ENCODE peak calls at places on chromosome 5, in six cellular contexts. K is fibroblast of the aortic adventitia, E is endodermal cell, B is osteocyte, V is A549, S is WERI-Rb-1. N is an unnamed sample.

GRCh38 chr5:103289024-103289423 is 30.5 kb downstream of the MACIR start:
- DNase-seq in K (no peak), E (no peak), B (no peak), V (no peak), S (no peak), N (no peak)

GRCh38 chr5:95620030-95620869 is at the start of gene GPR150:
- DNase-seq in K (no peak), E (peak; percentile 85), B (peak; percentile 85), V (peak; percentile 36), S (peak; percentile 63), N (peak; percentile 29)

GRCh38 chr5:122093415-122093814 is 15.4 kb upstream of the LOX start:
- DNase-seq in K (peak; percentile 91), E (no peak), B (no peak), V (no peak), S (no peak), N (no peak)

GRCh38 chr5:138975098-138975847 is 100.1 kb upstream of the LRRTM2 start:
- DNase-seq in K (peak; percentile 73), E (peak; percentile 24), B (no peak), V (no peak), S (no peak), N (peak; percentile 69)

GRCh38 chr5:167307042-167307441 is 984.4 kb upstream of the WWC1 start:
- DNase-seq in K (no peak), E (no peak), B (no peak), V (no peak), S (peak; percentile 17), N (no peak)

GRCh38 chr5:81397169-81397568 is 3.2 kb upstream of the ACOT12 start:
- DNase-seq in K (peak; percentile 57), E (no peak), B (no peak), V (no peak), S (no peak), N (peak; percentile 26)

GRCh38 chr5:97499605-97500004 is 316.6 kb upstream of the RIOK2 start:
- DNase-seq in K (peak; percentile 35), E (no peak), B (no peak), V (no peak), S (no peak), N (peak; percentile 24)

GRCh38 chr5:76888733-76889300 is 39.0 kb downstream of the S100Z start:
- DNase-seq in K (no peak), E (peak; percentile 60), B (no peak), V (no peak), S (no peak), N (no peak)

GRCh38 chr5:176735383-176736265 is 74.7 kb upstream of the UNC5A start:
- DNase-seq in K (no peak), E (peak; percentile 38), B (peak; percentile 59), V (no peak), S (no peak), N (peak; percentile 18)

GRCh38 chr5:39376293-39376714 is 12.0 kb upstream of the C9 start:
- DNase-seq in K (peak; percentile 61), E (peak; percentile 80), B (no peak), V (peak; percentile 65), S (peak; percentile 52), N (no peak)

GRCh38 chr5:145982572-145983314 is 46.4 kb downstream of the SH3RF2 start:
- DNase-seq in K (no peak), E (no peak), B (no peak), V (no peak), S (no peak), N (no peak)

GRCh38 chr5:141992349-141992963 is 20.4 kb downstream of the GNPDA1 start:
- DNase-seq in K (peak; percentile 76), E (peak; percentile 88), B (no peak), V (peak; percentile 64), S (peak; percentile 64), N (peak; percentile 65)

GRCh38 chr5:160960592-160960991 is 108.6 kb upstream of the ATP10B start:
- DNase-seq in K (no peak), E (no peak), B (no peak), V (no peak), S (no peak), N (no peak)

GRCh38 chr5:148733601-148734438 is 79.5 kb upstream of the HTR4 start:
- DNase-seq in K (peak; percentile 90), E (peak; percentile 91), B (peak; percentile 87), V (peak; percentile 28), S (peak; percentile 71), N (peak; percentile 81)

GRCh38 chr5:52920929-52921328 is 68.2 kb upstream of the ITGA2 start:
- DNase-seq in K (peak; percentile 26), E (no peak), B (no peak), V (no peak), S (no peak), N (no peak)

GRCh38 chr5:140381972-140382371 is 19.7 kb upstream of the ANKHD1 start:
- DNase-seq in K (no peak), E (no peak), B (no peak), V (no peak), S (no peak), N (no peak)

GRCh38 chr5:102554092-102554491 is 55.3 kb upstream of the SLCO6A1 start:
- DNase-seq in K (no peak), E (no peak), B (no peak), V (no peak), S (no peak), N (no peak)

GRCh38 chr5:91373016-91373415 is 10.1 kb downstream of the ARRDC3 start:
- DNase-seq in K (peak; percentile 20), E (no peak), B (no peak), V (no peak), S (no peak), N (no peak)

GRCh38 chr5:158736134-158736533 is 363.6 kb downstream of the EBF1 start:
- DNase-seq in K (no peak), E (no peak), B (no peak), V (no peak), S (no peak), N (no peak)

GRCh38 chr5:158737536-158738027 is 362.1 kb downstream of the EBF1 start:
- DNase-seq in K (no peak), E (peak; percentile 54), B (no peak), V (no peak), S (no peak), N (no peak)

GRCh38 chr5:158741296-158741695 is 358.4 kb downstream of the EBF1 start:
- DNase-seq in K (no peak), E (no peak), B (no peak), V (no peak), S (no peak), N (no peak)

GRCh38 chr5:158740358-158740757 is 359.4 kb downstream of the EBF1 start:
- DNase-seq in K (no peak), E (no peak), B (no peak), V (no peak), S (no peak), N (no peak)

DNA sequence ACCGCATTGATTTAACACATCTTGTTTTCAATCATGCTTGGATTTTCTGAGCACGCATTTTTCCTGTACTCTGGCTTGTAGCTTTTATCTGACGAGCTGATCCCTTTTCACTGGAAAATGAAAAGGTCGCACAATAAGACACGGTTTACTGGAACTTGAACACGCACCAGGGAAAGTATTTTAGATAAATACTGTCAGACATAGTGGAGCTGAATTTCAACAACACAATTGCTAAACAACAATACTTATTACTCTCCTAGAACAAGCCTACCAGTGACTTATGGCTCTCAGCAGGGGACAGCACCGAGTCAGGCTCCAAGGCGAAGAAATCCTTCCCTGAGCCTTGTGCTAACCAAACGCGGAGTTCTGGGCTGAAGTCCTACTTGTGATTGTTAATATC is 359.8 kb downstream of the EBF1 start:
- DNase-seq in K (peak; percentile 58), E (peak; percentile 55), B (no peak), V (no peak), S (peak; percentile 48), N (no peak)
- TF ChIP-seq CTCF in K (peak; percentile 65), E (peak; percentile 50), B (no peak), V (no peak), S (peak; percentile 66), N (peak; percentile 39)

DNA sequence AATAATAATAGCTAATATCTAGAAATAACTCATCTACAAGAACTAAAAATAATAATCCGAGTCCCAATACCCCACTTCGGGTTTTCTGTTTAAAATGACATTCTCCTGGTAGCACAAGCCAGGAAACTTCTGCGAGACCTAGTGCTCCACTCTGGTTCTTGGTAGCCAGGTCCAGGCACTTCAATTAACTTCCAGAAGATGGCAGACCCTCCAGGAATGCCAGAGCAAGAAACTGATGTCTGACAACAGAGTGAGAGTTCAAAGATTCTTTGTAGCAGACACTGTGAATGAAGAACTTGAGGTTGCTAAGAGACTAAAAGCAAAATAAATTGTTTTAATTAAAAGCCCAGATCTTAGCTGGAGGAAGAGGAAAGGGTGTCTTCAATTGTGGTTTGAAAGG is 1963.3 kb upstream of the CDH9 start:
- DNase-seq in K (no peak), E (peak; percentile 67), B (no peak), V (no peak), S (no peak), N (no peak)
- TF ChIP-seq CTCF in K (no peak), E (peak; percentile 80), B (peak; percentile 27), V (no peak), S (peak; percentile 36), N (no peak)

GRCh38 chr5:68332546-68332945 is 117.0 kb downstream of the PIK3R1 start:
- DNase-seq in K (no peak), E (no peak), B (no peak), V (no peak), S (no peak), N (no peak)

GRCh38 chr5:68335075-68335474 is 119.5 kb downstream of the PIK3R1 start:
- DNase-seq in K (no peak), E (no peak), B (no peak), V (no peak), S (no peak), N (no peak)

GRCh38 chr5:68336200-68336599 is 120.6 kb downstream of the PIK3R1 start:
- DNase-seq in K (no peak), E (no peak), B (no peak), V (no peak), S (no peak), N (no peak)

GRCh38 chr5:68334550-68334880 is 119.0 kb downstream of the PIK3R1 start:
- DNase-seq in K (no peak), E (no peak), B (no peak), V (no peak), S (no peak), N (no peak)

DNA sequence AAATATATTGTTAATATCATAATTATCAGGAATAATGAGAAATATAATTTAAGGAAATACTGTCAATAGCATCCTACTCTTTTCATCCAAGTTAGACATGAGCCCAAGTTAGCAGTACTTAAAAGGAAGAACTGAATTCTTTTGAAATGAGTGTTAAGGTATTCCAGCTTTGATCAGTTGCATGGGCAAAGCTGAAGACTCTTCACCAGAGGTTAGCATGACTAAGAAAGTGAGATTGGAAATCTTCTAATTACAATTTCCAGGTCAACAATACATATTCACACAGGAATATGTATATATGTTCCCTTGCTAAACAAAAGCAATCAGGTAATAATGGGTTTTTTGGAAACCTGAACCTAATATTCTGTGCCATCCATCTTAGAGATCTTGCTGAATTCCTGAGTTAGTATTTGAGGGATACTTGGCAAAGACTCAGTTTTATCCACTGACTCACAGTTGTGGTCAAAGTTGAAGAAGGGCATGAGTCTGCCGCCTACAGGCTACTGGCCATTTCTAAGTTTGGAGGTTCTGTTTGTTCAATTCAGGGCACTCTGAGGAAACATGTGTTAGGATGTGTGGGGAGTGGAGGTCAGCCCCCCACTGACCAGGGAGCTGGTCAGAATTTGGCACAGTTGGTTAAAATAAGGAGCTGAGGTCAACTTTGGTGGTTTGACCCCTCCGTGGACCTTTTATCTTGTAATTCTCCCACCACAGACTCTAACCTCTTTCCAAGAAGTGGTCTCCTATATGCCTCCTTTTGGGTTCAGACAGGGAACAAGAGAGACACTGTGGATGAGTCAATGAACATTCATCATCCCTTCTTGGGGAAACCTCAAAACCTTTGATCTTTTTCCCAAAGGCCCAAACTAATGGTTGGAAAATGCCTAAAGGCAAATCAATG is 118.3 kb downstream of the PIK3R1 start:
- DNase-seq in K (peak; percentile 88), E (no peak), B (no peak), V (peak; percentile 46), S (no peak), N (no peak)
- TF ChIP-seq CTCF in K (peak; percentile 47), E (no peak), B (no peak), V (peak; percentile 32), S (no peak), N (no peak)

GRCh38 chr5:134462761-134463160 is 51.1 kb upstream of the CDKN2AIPNL start:
- DNase-seq in K (no peak), E (peak; percentile 61), B (no peak), V (no peak), S (no peak), N (no peak)
- TF ChIP-seq CTCF in K (no peak), E (peak; percentile 66), B (no peak), V (no peak), S (peak; percentile 17), N (no peak)

N was measured in heart left ventricle.